ENCODE peak calls at places on chromosome 11, in ten cellular contexts. M is NCI-H1105; G is IMR-90; A is anterior cingulate cortex; N is activated T-cell treated with anti-CD3 and anti-CD28 coated beads for 1 hour; R is activated naive CD8-positive, alpha-beta T cell treated with anti-CD3 and anti-CD28 coated beads, Interleukin-2, amount 10 ng/mL, durations not matched to agents 7 days and 5 days; V is activated CD4-positive, alpha-beta T cell treated with anti-CD3 and anti-CD28 coated beads for 48 hours; I is stimulated activated CD8-positive, alpha-beta memory T cell treated with anti-CD3 and anti-CD28 coated beads, Interleukin-7, amount 100 ng/mL, for 24 hours; X is AG08396; S is thoracic aorta. Z is an unnamed sample.

GRCh38 chr11:114061053-114062049 is 1.8 kb downstream of the ZBTB16 start:
- DNase-seq in M (no peak), G (no peak), A (peak), N (no peak), R (peak), V (no peak), I (no peak), X (no peak), S (no peak), Z (no peak)

GRCh38 chr11:47991266-47991830 is 11.0 kb downstream of the PTPRJ start:
- DNase-seq in M (peak), G (no peak), A (no peak), N (no peak), R (no peak), V (no peak), I (no peak), X (no peak), S (no peak), Z (no peak)

GRCh38 chr11:4713241-4713640 is 8.7 kb downstream of the MMP26 start:
- DNase-seq in M (no peak), G (peak), A (no peak), N (no peak), R (no peak), V (no peak), I (no peak), X (no peak), S (no peak), Z (no peak)

GRCh38 chr11:81655351-81655750 is 1078.3 kb downstream of the FAM181B start:
- DNase-seq in M (no peak), G (no peak), A (no peak), N (no peak), R (no peak), V (no peak), I (no peak), X (no peak), S (no peak), Z (no peak)

GRCh38 chr11:116793476-116794096 is 1.9 kb upstream of the APOA5 start:
- DNase-seq in M (no peak), G (peak), A (no peak), N (no peak), R (no peak), V (no peak), I (no peak), X (no peak), S (no peak), Z (no peak)

GRCh38 chr11:60121259-60121658 is 32.8 kb downstream of the MS4A2 start:
- DNase-seq in M (no peak), G (no peak), A (no peak), N (no peak), R (no peak), V (no peak), I (no peak), X (no peak), S (no peak), Z (no peak)

GRCh38 chr11:70144262-70144661 is 58.8 kb upstream of the FADD start:
- DNase-seq in M (no peak), G (no peak), A (no peak), N (no peak), R (no peak), V (no peak), I (no peak), X (no peak), S (no peak), Z (no peak)

GRCh38 chr11:62664405-62665074 is 470 bp downstream of the C11orf98 start:
- DNase-seq in M (peak), G (peak), A (no peak), N (peak), R (no peak), V (peak), I (no peak), X (no peak), S (no peak), Z (no peak)

GRCh38 chr11:29826878-29827277 is 190.0 kb downstream of the KCNA4 start:
- DNase-seq in M (no peak), G (no peak), A (no peak), N (no peak), R (no peak), V (no peak), I (no peak), X (no peak), S (no peak), Z (no peak)

GRCh38 chr11:34356130-34356529 is 1.7 kb downstream of the ABTB2 start:
- DNase-seq in M (no peak), G (no peak), A (no peak), N (no peak), R (no peak), V (no peak), I (no peak), X (no peak), S (no peak), Z (no peak)